ENCODE peak calls at places on chromosomes 16 and 17, in four cellular contexts. E, W, V and Q are unnamed samples.

GRCh38 chr17:43212641-43213490 is 1.2 kb downstream of the TMEM106A start:
- DNase-seq in V (no peak), E (no peak), W (peak; percentile 37), Q (no peak)

GRCh38 chr16:23728112-23728477 is 15.1 kb upstream of the ERN2 start:
- DNase-seq in W (no peak), E (no peak), V (no peak), Q (no peak)

GRCh38 chr16:8989099-8989878 is 25.6 kb upstream of the USP7 start:
- DNase-seq in E (no peak), V (no peak), W (no peak), Q (no peak)

GRCh38 chr16:75379911-75380847 is 53.1 kb downstream of the CFDP1 start:
- DNase-seq in V (no peak), W (peak; percentile 60), E (no peak), Q (no peak)

GRCh38 chr16:55657616-55658015 is 1.8 kb downstream of the SLC6A2 start:
- DNase-seq in V (no peak), E (no peak), W (no peak), Q (no peak)

GRCh38 chr17:32794533-32795246 is 82.2 kb downstream of the MYO1D start:
- DNase-seq in E (no peak), W (no peak), V (no peak), Q (no peak)

GRCh38 chr16:2465653-2466415 is 5.3 kb upstream of the NTN3 start:
- DNase-seq in E (peak; percentile 46), W (no peak), V (no peak), Q (no peak)

GRCh38 chr16:5045499-5046115 is 11.9 kb upstream of the NAGPA start:
- DNase-seq in E (no peak), V (no peak), W (no peak), Q (no peak)

GRCh38 chr16:22357635-22357971 is 16.8 kb downstream of the CDR2 start:
- DNase-seq in E (no peak), W (no peak), V (no peak), Q (no peak)

GRCh38 chr17:73506470-73507435 is 137.5 kb downstream of the SDK2 start:
- DNase-seq in W (no peak), E (no peak), V (no peak), Q (no peak)

GRCh38 chr16:27318399-27319256 is 4.9 kb downstream of the IL4R start:
- DNase-seq in V (no peak), W (no peak), E (no peak), Q (no peak)
- TF ChIP-seq SUZ12 in V (no peak), W (no peak), E (no peak), Q (no peak)

GRCh38 chr16:67438824-67439393 is 8.0 kb downstream of the HSD11B2 start:
- DNase-seq in E (no peak), W (no peak), V (no peak), Q (no peak)

GRCh38 chr16:67435758-67436164 is 4.8 kb downstream of the HSD11B2 start:
- DNase-seq in E (no peak), W (no peak), V (no peak), Q (no peak)

GRCh38 chr16:67438098-67438791 is 7.3 kb downstream of the HSD11B2 start:
- DNase-seq in W (no peak), V (no peak), E (no peak), Q (no peak)

GRCh38 chr16:67436640-67437193 is 5.8 kb downstream of the HSD11B2 start:
- DNase-seq in V (no peak), E (no peak), W (no peak), Q (no peak)

DNA sequence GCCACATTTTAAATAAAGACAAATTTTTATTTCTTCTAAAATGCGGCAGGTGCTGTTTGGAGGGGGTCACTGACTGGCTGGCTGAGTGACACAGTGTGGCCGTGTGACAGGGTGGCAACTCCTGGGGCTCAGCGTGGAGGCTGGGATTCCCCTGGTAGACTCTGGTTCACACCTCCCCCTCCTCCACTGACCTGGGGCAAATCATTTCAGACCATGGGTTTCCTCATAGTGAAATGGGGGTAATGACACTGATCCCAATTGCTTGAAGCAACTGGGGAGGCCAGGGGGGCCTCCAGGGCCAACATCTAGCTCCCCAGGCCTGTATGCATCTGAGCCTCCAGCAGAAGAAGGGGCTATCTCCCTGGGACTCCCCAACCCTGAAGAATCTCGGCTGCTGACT is 6.6 kb downstream of the HSD11B2 start:
- DNase-seq in V (no peak), E (no peak), W (no peak), Q (no peak)
- TF ChIP-seq SUZ12 in V (no peak), E (no peak), W (no peak), Q (no peak)

GRCh38 chr17:2388020-2388704 is 12.7 kb downstream of the MNT start:
- DNase-seq in W (no peak), E (no peak), V (no peak), Q (no peak)
- TF ChIP-seq SUZ12 in W (no peak), E (no peak), V (no peak), Q (no peak)

GRCh38 chr16:82331397-82331796 is 161.4 kb upstream of the MPHOSPH6 start:
- DNase-seq in W (no peak), E (no peak), V (no peak), Q (no peak)
- TF ChIP-seq SUZ12 in W (no peak), E (no peak), V (no peak), Q (no peak)